ENCODE peak calls at places on chromosomes 12 and 14, in six cellular contexts. I, M, B, E, K and T are unnamed samples.

GRCh38 chr14:76662580-76662979 is 98.7 kb upstream of the VASH1 start:
- DNase-seq in I (no peak), M (no peak), B (no peak), E (no peak), K (no peak), T (no peak)

GRCh38 chr12:112852127-112852526 is 54.6 kb upstream of the OAS1 start:
- DNase-seq in I (no peak), M (no peak), B (no peak), E (no peak), K (no peak), T (no peak)

GRCh38 chr12:95549392-95550084 is 1.7 kb downstream of the USP44 start:
- DNase-seq in I (no peak), M (no peak), B (peak), E (no peak), K (no peak), T (no peak)

GRCh38 chr12:92271341-92271740 is 125.7 kb upstream of the BTG1 start:
- DNase-seq in I (no peak), M (no peak), B (no peak), E (no peak), K (no peak), T (peak)

GRCh38 chr12:105740337-105740736 is 398.4 kb downstream of the NUAK1 start:
- DNase-seq in I (no peak), M (no peak), B (peak), E (no peak), K (no peak), T (no peak)

GRCh38 chr12:130675791-130676190 is 40.3 kb downstream of the RIMBP2 start:
- DNase-seq in I (no peak), M (no peak), B (no peak), E (no peak), K (no peak), T (no peak)

GRCh38 chr12:87368259-87368658 is 660.9 kb downstream of the C12orf50 start:
- DNase-seq in I (no peak), M (no peak), B (no peak), E (no peak), K (no peak), T (no peak)

GRCh38 chr12:69502342-69503081 is 32.3 kb downstream of the FRS2 start:
- DNase-seq in I (no peak), M (no peak), B (no peak), E (no peak), K (peak), T (peak)

GRCh38 chr12:50390284-50390683 is 6.1 kb downstream of the FAM186A start:
- DNase-seq in I (no peak), M (no peak), B (no peak), E (no peak), K (peak), T (peak)

GRCh38 chr12:65505321-65506121 is 227.0 kb downstream of the MSRB3 start:
- DNase-seq in I (no peak), M (no peak), B (peak), E (no peak), K (no peak), T (no peak)

GRCh38 chr12:21138016-21138415 is 7.0 kb downstream of the SLCO1B1 start:
- DNase-seq in I (no peak), M (no peak), B (no peak), E (no peak), K (no peak), T (no peak)

GRCh38 chr12:121009744-121010143 is 6.5 kb downstream of the C12orf43 start:
- DNase-seq in I (no peak), M (no peak), B (peak), E (no peak), K (peak), T (peak)

GRCh38 chr12:32230607-32230982 is 123.9 kb downstream of the BICD1 start:
- DNase-seq in I (no peak), M (no peak), B (peak), E (no peak), K (no peak), T (no peak)

GRCh38 chr14:68656452-68656851 is 136.4 kb downstream of the ZFP36L1 start:
- DNase-seq in I (no peak), M (peak), B (no peak), E (no peak), K (no peak), T (no peak)

GRCh38 chr12:2395352-2395977 is 342.7 kb downstream of the CACNA1C start:
- DNase-seq in I (no peak), M (no peak), B (peak), E (no peak), K (peak), T (no peak)

GRCh38 chr12:55708695-55709233 is 1.1 kb upstream of the ITGA7 start:
- DNase-seq in I (no peak), M (no peak), B (no peak), E (no peak), K (no peak), T (no peak)

GRCh38 chr12:108768591-108769500 is 37.5 kb upstream of the CORO1C start:
- DNase-seq in I (no peak), M (no peak), B (peak), E (no peak), K (peak), T (peak)

GRCh38 chr14:104342435-104343293 is 204.3 kb downstream of the KIF26A start:
- DNase-seq in I (no peak), M (no peak), B (peak), E (no peak), K (no peak), T (no peak)

GRCh38 chr12:121043067-121043466 is 4.0 kb upstream of the OASL start:
- DNase-seq in I (no peak), M (no peak), B (no peak), E (no peak), K (no peak), T (peak)

GRCh38 chr14:100522616-100523021 is 64.6 kb downstream of the BEGAIN start:
- DNase-seq in I (no peak), M (no peak), B (no peak), E (peak), K (no peak), T (no peak)

GRCh38 chr12:57881035-57881973 is 34.8 kb upstream of the CTDSP2 start:
- DNase-seq in I (no peak), M (no peak), B (no peak), E (no peak), K (no peak), T (no peak)